ENCODE peak calls at places on chromosomes 11 and 22, in four cellular contexts. One of them, this sample, is unnamed.
A peak's percentile ranks its signal among the peaks of the same experiment; 100 is the strongest.

GRCh38 chr22:47593911-47594311 is 831.5 kb downstream of the TBC1D22A start:
- DNase-seq in prostate gland: no peak
- DNase-seq in tibial nerve: no peak
- DNase-seq in stomach: peak; percentile 20
- DNase-seq in this sample: no peak

GRCh38 chr11:123357990-123358827 is 71.9 kb upstream of the GRAMD1B start:
- DNase-seq in prostate gland: no peak
- DNase-seq in tibial nerve: no peak
- DNase-seq in stomach: no peak
- DNase-seq in this sample: no peak

GRCh38 chr22:38428714-38429113 is 26.3 kb downstream of the KCNJ4 start:
- DNase-seq in prostate gland: no peak
- DNase-seq in tibial nerve: no peak
- DNase-seq in stomach: no peak
- DNase-seq in this sample: no peak

GRCh38 chr11:28834877-28835276 is 726.7 kb downstream of the METTL15 start:
- DNase-seq in prostate gland: no peak
- DNase-seq in tibial nerve: no peak
- DNase-seq in stomach: no peak
- DNase-seq in this sample: no peak

GRCh38 chr22:49768961-49769690 is 58.5 kb downstream of the BRD1 start:
- DNase-seq in prostate gland: no peak
- DNase-seq in tibial nerve: no peak
- DNase-seq in stomach: no peak
- DNase-seq in this sample: no peak

GRCh38 chr22:49106136-49106930 is 721.3 kb downstream of the BRD1 start:
- DNase-seq in prostate gland: no peak
- DNase-seq in tibial nerve: no peak
- DNase-seq in stomach: no peak
- DNase-seq in this sample: no peak

GRCh38 chr11:69003301-69003865 is 9.7 kb downstream of the MRGPRF start:
- DNase-seq in prostate gland: no peak
- DNase-seq in tibial nerve: no peak
- DNase-seq in stomach: no peak
- DNase-seq in this sample: no peak

GRCh38 chr11:122441702-122442092 is 213.8 kb upstream of the UBASH3B start:
- DNase-seq in prostate gland: no peak
- DNase-seq in tibial nerve: no peak
- DNase-seq in stomach: no peak
- DNase-seq in this sample: no peak

GRCh38 chr11:118194835-118195627 is 18.6 kb upstream of the SCN2B start:
- DNase-seq in prostate gland: peak; percentile 81
- DNase-seq in tibial nerve: peak; percentile 48
- DNase-seq in stomach: peak; percentile 94
- DNase-seq in this sample: peak; percentile 30

GRCh38 chr11:14054708-14055107 is 92.2 kb downstream of the SPON1 start:
- DNase-seq in prostate gland: peak; percentile 30
- DNase-seq in tibial nerve: no peak
- DNase-seq in stomach: no peak
- DNase-seq in this sample: no peak

GRCh38 chr11:86511086-86511551 is 136.4 kb downstream of the CCDC81 start:
- DNase-seq in prostate gland: no peak
- DNase-seq in tibial nerve: no peak
- DNase-seq in stomach: no peak
- DNase-seq in this sample: no peak

GRCh38 chr11:118295199-118295598 is 9.3 kb upstream of the CD3E start:
- DNase-seq in prostate gland: no peak
- DNase-seq in tibial nerve: no peak
- DNase-seq in stomach: no peak
- DNase-seq in this sample: no peak

GRCh38 chr11:112219476-112220232 is 6.6 kb upstream of the PTS start:
- DNase-seq in prostate gland: peak; percentile 58
- DNase-seq in tibial nerve: no peak
- DNase-seq in stomach: no peak
- DNase-seq in this sample: peak; percentile 33

GRCh38 chr22:50272103-50272782 is 2.1 kb upstream of the MAPK11 start:
- DNase-seq in prostate gland: no peak
- DNase-seq in tibial nerve: no peak
- DNase-seq in stomach: no peak
- DNase-seq in this sample: no peak

GRCh38 chr11:68863553-68864265 is 22.0 kb upstream of the CPT1A start:
- DNase-seq in prostate gland: no peak
- DNase-seq in tibial nerve: no peak
- DNase-seq in stomach: no peak
- DNase-seq in this sample: no peak

GRCh38 chr22:50434849-50435700 is 39.8 kb downstream of the SBF1 start:
- DNase-seq in prostate gland: no peak
- DNase-seq in tibial nerve: no peak
- DNase-seq in stomach: no peak
- DNase-seq in this sample: no peak

GRCh38 chr11:101508370-101508769 is 75.4 kb downstream of the TRPC6 start:
- DNase-seq in prostate gland: no peak
- DNase-seq in tibial nerve: no peak
- DNase-seq in stomach: no peak
- DNase-seq in this sample: no peak

GRCh38 chr11:63020671-63021255 is 5.1 kb upstream of the SLC22A8 start:
- DNase-seq in prostate gland: no peak
- DNase-seq in tibial nerve: no peak
- DNase-seq in stomach: no peak
- DNase-seq in this sample: peak; percentile 44

GRCh38 chr11:99325807-99326206 is 305.1 kb downstream of the CNTN5 start:
- DNase-seq in prostate gland: no peak
- DNase-seq in tibial nerve: no peak
- DNase-seq in stomach: no peak
- DNase-seq in this sample: peak; percentile 15

GRCh38 chr11:68150029-68150428 is 28.8 kb upstream of the CHKA start:
- DNase-seq in prostate gland: no peak
- DNase-seq in tibial nerve: no peak
- DNase-seq in stomach: peak; percentile 87
- DNase-seq in this sample: peak; percentile 52

GRCh38 chr11:19774329-19774728 is 61.7 kb downstream of the NAV2 start:
- DNase-seq in prostate gland: no peak
- DNase-seq in tibial nerve: no peak
- DNase-seq in stomach: no peak
- DNase-seq in this sample: no peak

GRCh38 chr11:19775622-19776021 is 63.0 kb downstream of the NAV2 start:
- DNase-seq in prostate gland: no peak
- DNase-seq in tibial nerve: no peak
- DNase-seq in stomach: no peak
- DNase-seq in this sample: no peak

GRCh38 chr11:19777342-19778102 is 64.9 kb downstream of the NAV2 start:
- DNase-seq in prostate gland: no peak
- DNase-seq in tibial nerve: no peak
- DNase-seq in stomach: no peak
- DNase-seq in this sample: peak; percentile 42

GRCh38 chr11:19774817-19775600 is 62.4 kb downstream of the NAV2 start:
- DNase-seq in prostate gland: no peak
- DNase-seq in tibial nerve: no peak
- DNase-seq in stomach: no peak
- DNase-seq in this sample: no peak

GRCh38 chr11:19777032-19777341 is 64.3 kb downstream of the NAV2 start:
- DNase-seq in prostate gland: peak; percentile 28
- DNase-seq in tibial nerve: no peak
- DNase-seq in stomach: peak; percentile 75
- DNase-seq in this sample: no peak
- TF ChIP-seq POLR2A in prostate gland: no peak
- TF ChIP-seq POLR2A in tibial nerve: no peak
- TF ChIP-seq POLR2A in stomach: no peak
- TF ChIP-seq POLR2A in this sample: no peak

DNA sequence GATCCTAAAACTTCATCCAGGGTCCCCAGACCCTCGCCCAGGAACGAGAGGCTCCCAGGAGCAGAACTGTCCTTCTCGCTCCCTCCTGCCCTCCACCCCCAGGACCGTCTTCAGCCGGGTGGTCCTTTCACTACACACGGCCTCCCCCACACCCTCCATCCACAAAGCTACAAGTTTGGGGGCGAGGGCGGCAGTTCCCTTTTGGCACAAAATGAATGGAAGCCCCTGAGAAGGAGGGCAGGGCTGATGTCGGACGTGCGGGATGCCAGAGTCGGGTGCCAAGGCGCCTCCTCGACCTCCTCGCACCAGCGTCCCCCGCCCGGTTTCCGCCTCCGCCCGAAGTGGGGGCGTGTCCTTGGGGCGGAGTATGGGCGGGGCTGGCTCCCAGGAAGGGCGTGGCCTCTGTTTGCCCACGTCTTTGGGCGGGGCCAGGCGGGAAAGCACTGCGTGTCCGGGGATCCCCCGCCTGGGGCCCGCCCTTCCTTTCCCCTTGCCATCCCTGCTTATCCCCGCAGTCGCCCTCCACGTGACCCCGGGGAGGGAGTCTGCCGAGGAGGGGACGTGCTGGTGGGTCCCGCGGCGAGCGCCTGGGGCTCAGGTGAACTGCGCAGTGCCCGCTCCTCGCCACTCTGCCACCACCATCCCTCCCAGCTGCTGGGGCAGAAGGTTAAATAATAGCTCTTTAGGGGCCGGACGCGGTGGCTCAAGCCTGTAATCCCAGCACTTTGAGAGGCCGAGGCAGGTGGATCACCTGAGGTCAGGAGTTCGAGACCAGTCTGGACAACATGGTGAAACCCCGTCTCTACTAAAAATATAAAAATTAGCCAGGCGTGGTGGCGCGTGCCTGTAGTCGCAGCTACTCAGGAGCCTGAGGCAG is 918 bp upstream of the EFEMP2 start:
- DNase-seq in prostate gland: peak; percentile 94
- DNase-seq in tibial nerve: peak; percentile 93
- DNase-seq in stomach: peak; percentile 97
- DNase-seq in this sample: peak; percentile 93
- TF ChIP-seq POLR2A in prostate gland: peak; percentile 93
- TF ChIP-seq POLR2A in tibial nerve: peak; percentile 81
- TF ChIP-seq POLR2A in stomach: no peak
- TF ChIP-seq POLR2A in this sample: peak; percentile 93

GRCh38 chr11:66421492-66422205 is 814 bp downstream of the NPAS4 start:
- DNase-seq in prostate gland: peak; percentile 91
- DNase-seq in tibial nerve: peak; percentile 86
- DNase-seq in stomach: peak; percentile 94
- DNase-seq in this sample: peak; percentile 65
- TF ChIP-seq POLR2A in prostate gland: no peak
- TF ChIP-seq POLR2A in tibial nerve: no peak
- TF ChIP-seq POLR2A in stomach: no peak
- TF ChIP-seq POLR2A in this sample: no peak

DNA sequence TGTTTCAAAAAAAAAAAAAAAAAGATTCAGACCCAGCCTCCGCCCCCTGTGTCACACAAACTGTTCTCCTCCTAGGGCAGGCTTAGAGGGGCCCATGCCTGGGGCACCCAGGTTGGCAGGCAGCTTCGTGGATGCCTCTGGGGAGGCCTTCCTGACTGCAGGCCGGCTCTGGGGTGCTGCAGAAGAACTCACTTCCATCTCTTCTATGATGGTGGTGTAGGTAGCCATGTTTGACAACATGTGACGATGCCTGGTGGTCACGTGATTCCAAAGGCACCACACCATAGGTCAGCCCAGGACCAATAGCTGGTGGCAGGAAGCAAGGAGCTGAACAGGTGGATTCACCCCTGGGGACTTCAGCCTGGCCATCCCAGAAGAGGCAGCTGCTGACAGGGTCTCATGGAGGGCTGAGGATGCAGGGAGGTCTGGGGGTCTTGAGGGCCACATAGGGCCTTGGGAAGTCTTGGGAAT is 24.1 kb upstream of the CELSR1 start:
- DNase-seq in prostate gland: no peak
- DNase-seq in tibial nerve: no peak
- DNase-seq in stomach: no peak
- DNase-seq in this sample: no peak
- TF ChIP-seq POLR2A in prostate gland: no peak
- TF ChIP-seq POLR2A in tibial nerve: no peak
- TF ChIP-seq POLR2A in stomach: no peak
- TF ChIP-seq POLR2A in this sample: no peak